ENCODE peak calls at places on chromosomes 6 and 20, in four cellular contexts. O is body of pancreas, Z is uterus, P is psoas muscle. W is an unnamed sample. For H3K4me1 and H3K36me3, the result is how much of the 10 kb centered on the place peaks cover.

GRCh38 chr6:19538086-19538485 is 299.1 kb upstream of the ID4 start:
- DNase-seq in Z (no peak), O (peak), P (no peak), W (no peak)

GRCh38 chr6:154615483-154616025 is 105.1 kb upstream of the CNKSR3 start:
- DNase-seq in P (peak), Z (peak), O (peak), W (peak)

GRCh38 chr20:64229537-64230061 is 25.9 kb upstream of the PCMTD2 start:
- DNase-seq in P (no peak), O (no peak), Z (no peak), W (no peak)

GRCh38 chr6:131976545-131977061 is 25.4 kb upstream of the CCN2 start:
- DNase-seq in Z (no peak), O (no peak), P (no peak), W (no peak)

GRCh38 chr6:93304514-93304913 is 114.8 kb downstream of the EPHA7 start:
- DNase-seq in Z (no peak), O (no peak), P (no peak), W (no peak)

GRCh38 chr6:3077430-3077829 is 9.1 kb downstream of the RIPK1 start:
- DNase-seq in O (no peak), Z (no peak), P (no peak), W (no peak)

GRCh38 chr6:13360671-13361540 is 32.6 kb upstream of the TBC1D7 start:
- DNase-seq in Z (no peak), O (no peak), P (no peak), W (no peak)

GRCh38 chr6:34332255-34333198 is 59.9 kb downstream of the NUDT3 start:
- DNase-seq in Z (no peak), O (no peak), P (no peak), W (no peak)

GRCh38 chr6:143258945-143259344 is 191.6 kb downstream of the ADAT2 start:
- DNase-seq in P (no peak), Z (no peak), O (no peak), W (no peak)

GRCh38 chr20:11902264-11902663 is 15.4 kb upstream of the BTBD3 start:
- DNase-seq in P (no peak), Z (no peak), O (no peak), W (no peak)

GRCh38 chr6:2360126-2360525 is 114.7 kb upstream of the GMDS start:
- DNase-seq in P (no peak), O (no peak), Z (no peak), W (no peak)

GRCh38 chr20:10984899-10985298 is 311.1 kb upstream of the JAG1 start:
- DNase-seq in Z (no peak), O (no peak), P (no peak), W (no peak)

GRCh38 chr20:20373046-20373706 is 5.3 kb downstream of the INSM1 start:
- DNase-seq in O (no peak), P (no peak), Z (no peak), W (peak)

GRCh38 chr6:5552243-5552642 is 290.9 kb downstream of the FARS2 start:
- DNase-seq in P (no peak), Z (no peak), O (no peak), W (no peak)
- H3K4me1 ChIP-seq in P (under half), Z (under half), O (under half), W (under half)

DNA sequence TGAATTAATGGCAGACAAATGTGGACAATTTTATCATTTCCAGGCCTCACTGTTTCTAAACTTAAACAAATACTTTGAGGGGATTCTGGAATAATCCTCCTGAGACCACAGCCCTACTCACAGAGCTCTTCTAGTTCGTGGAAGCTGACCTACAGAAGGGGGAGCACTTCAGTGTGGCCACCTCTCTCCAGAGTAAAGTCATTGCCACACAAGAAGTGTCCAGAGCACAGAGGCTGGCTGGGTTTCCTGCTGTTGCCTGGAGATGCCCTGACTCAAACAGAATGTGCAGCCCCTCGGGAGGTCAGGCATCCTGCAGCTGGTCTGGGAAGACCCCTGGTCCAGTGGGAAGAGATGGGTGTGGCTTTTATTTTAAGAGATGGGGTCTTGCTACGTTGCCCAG is 110.9 kb downstream of the QRSL1 start:
- DNase-seq in Z (no peak), O (no peak), P (no peak), W (no peak)
- H3K27ac ChIP-seq in Z (no peak), O (peak), P (no peak), W (no peak)

DNA sequence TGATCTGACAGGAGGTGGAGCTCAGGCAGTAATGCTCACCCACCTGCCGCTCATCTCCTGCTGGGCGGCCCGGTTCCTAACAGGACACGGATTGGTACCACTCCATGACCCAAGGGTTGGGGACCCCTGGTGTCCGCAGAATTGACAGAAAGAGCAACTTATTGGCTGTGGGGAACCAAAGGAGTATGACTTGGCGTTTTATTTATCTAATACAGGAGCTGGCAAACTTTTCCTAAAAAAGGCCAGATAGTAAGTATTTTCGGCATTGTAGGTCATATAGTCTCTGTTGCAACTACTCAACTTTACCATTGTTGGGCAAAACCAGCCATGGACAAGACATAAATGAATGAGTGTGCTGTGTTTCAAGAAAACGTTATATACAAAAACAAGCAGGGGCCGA is 44.4 kb upstream of the TRAF3IP2 start:
- DNase-seq in Z (no peak), O (no peak), P (no peak), W (no peak)
- H3K36me3 ChIP-seq in Z (under half), O (under half), P (under half), W (under half)

GRCh38 chr6:163420315-163420667 is 5.8 kb downstream of the QKI start:
- DNase-seq in P (no peak), O (no peak), Z (no peak), W (peak)

GRCh38 chr6:163418273-163419029 is 3.9 kb downstream of the QKI start:
- DNase-seq in Z (no peak), O (no peak), P (no peak), W (no peak)

GRCh38 chr6:163423696-163424095 is 9.2 kb downstream of the QKI start:
- DNase-seq in O (no peak), P (no peak), Z (no peak), W (no peak)

GRCh38 chr6:163419413-163420314 is 5.1 kb downstream of the QKI start:
- DNase-seq in Z (no peak), P (no peak), O (no peak), W (peak)

DNA sequence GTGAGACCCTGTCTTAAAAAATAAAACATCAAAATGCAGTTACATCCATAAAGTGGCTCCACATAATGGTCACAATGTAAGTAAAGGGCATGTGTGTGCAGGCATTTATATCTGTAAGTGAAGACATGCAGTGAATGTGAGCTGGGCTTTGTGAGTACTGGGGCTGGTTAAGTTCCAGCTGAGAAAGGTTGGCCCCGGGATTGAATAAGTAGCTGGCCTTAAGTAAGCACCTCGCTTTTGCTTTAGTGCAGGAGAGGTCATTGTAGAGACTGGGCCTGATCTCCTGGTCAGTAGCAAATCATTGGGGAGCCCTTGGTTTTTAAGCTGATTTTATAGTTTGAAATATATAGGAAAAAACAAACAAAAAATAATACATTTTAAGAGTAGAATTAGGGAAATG is 8.1 kb downstream of the QKI start:
- DNase-seq in Z (no peak), P (no peak), O (no peak), W (no peak)
- H3K4me1 ChIP-seq in Z (under half), P (half or more), O (half or more), W (under half)

GRCh38 chr6:159043986-159044385 is 805 bp downstream of the TAGAP start:
- DNase-seq in Z (no peak), P (no peak), O (no peak), W (peak)

GRCh38 chr6:159044899-159045727 is at the start of gene TAGAP:
- DNase-seq in P (peak), O (no peak), Z (peak), W (peak)

GRCh38 chr6:159042824-159043181 is 2.0 kb downstream of the TAGAP start:
- DNase-seq in P (no peak), Z (no peak), O (no peak), W (no peak)

GRCh38 chr6:159042003-159042823 is 2.6 kb downstream of the TAGAP start:
- DNase-seq in O (peak), Z (peak), P (peak), W (peak)

DNA sequence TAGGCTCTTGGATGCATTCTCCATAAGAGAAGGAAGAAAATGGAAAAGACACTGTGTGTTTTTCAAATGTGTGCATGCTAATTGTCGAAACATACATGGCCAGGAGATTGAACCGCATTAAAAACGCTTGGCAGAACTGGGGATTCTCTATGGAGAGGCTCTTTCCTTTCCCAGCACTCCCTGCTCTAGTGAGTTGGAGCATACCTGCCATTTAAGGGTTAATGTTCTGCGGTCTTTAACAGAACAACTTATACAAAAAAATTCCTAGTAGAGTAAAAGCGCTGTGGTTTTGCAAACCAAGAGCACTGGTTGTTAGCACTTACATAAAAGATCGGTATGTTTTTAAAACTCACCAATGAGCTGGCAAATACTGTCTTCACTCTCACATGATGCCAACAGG is 1.6 kb downstream of the TAGAP start:
- DNase-seq in P (no peak), O (no peak), Z (no peak), W (no peak)
- H3K27ac ChIP-seq in P (no peak), O (peak), Z (peak), W (no peak)

DNA sequence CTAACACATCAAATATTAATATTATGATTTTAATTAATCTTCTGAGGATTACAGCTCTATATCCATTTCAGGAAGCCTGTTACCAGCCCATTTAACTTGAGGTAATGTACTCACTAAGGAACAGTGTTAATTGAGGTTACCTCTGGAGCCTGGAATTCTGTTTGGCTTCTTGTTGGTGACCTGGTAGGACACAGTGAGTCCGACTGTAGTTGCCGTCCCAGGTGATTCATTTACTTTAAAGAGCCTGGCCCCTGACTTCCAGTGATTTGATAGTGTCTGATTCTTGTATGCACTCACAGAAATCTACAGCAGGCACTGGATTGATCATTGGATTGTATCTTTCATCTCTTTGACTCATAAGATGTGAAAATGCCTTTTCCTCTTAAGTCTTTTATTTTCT is 34.0 kb downstream of the IGF2R start:
- DNase-seq in O (no peak), P (no peak), Z (no peak), W (no peak)
- H3K36me3 ChIP-seq in O (under half), P (under half), Z (under half), W (under half)

W was measured in SJCRH30.